ENCODE peak calls at places on chromosomes 12 and 14, in nine cellular contexts. O is fibroblast of lung, D is cardiac fibroblast, C is WERI-Rb-1, S is IMR-90, H is tibial nerve, K is BJ, A is coronary artery, G is A549. Q is an unnamed sample.

GRCh38 chr12:93794738-93795137 is 117.6 kb downstream of the CRADD start:
- DNase-seq in G (no peak), O (no peak), A (no peak), K (no peak), H (no peak), S (no peak), D (no peak), C (no peak), Q (no peak)

GRCh38 chr14:98886982-98887381 is 385.0 kb downstream of the BCL11B start:
- DNase-seq in S (no peak), K (no peak), D (no peak), G (no peak), O (no peak), H (no peak), C (no peak), A (no peak), Q (no peak)

GRCh38 chr12:39618701-39619100 is 902 bp downstream of the ABCD2 start:
- DNase-seq in D (no peak), C (no peak), K (no peak), O (no peak), S (no peak), G (no peak), A (no peak), H (no peak), Q (no peak)

GRCh38 chr12:132209654-132210222 is 65.5 kb downstream of the NOC4L start:
- DNase-seq in C (no peak), A (no peak), K (no peak), S (no peak), O (no peak), D (no peak), H (no peak), G (no peak), Q (no peak)

GRCh38 chr14:72480465-72481243 is 413.2 kb downstream of the DPF3 start:
- DNase-seq in H (no peak), O (no peak), A (no peak), G (no peak), K (no peak), S (peak), C (no peak), D (peak), Q (no peak)

GRCh38 chr14:35878272-35879140 is 52.4 kb downstream of the BRMS1L start:
- DNase-seq in O (peak), A (no peak), K (peak), C (no peak), G (peak), D (peak), H (no peak), S (peak), Q (no peak)

GRCh38 chr12:43760396-43760795 is 1.6 kb downstream of the IRAK4 start:
- DNase-seq in D (no peak), C (no peak), G (no peak), H (no peak), S (no peak), K (no peak), O (no peak), A (no peak), Q (no peak)

GRCh38 chr14:67447033-67447381 is 35.0 kb upstream of the PLEK2 start:
- DNase-seq in A (no peak), K (no peak), C (no peak), S (no peak), D (no peak), O (no peak), G (no peak), H (no peak), Q (no peak)

GRCh38 chr12:95736631-95737030 is 53.9 kb downstream of the NTN4 start:
- DNase-seq in C (no peak), S (peak), H (no peak), G (no peak), O (peak), D (no peak), K (no peak), A (no peak), Q (no peak)

GRCh38 chr12:126869644-126870043 is 1397.3 kb upstream of the TMEM132C start:
- DNase-seq in H (no peak), K (no peak), O (no peak), C (no peak), S (no peak), G (no peak), D (no peak), A (no peak), Q (no peak)

GRCh38 chr12:112705037-112705632 is 86.4 kb upstream of the RPH3A start:
- DNase-seq in O (no peak), D (no peak), K (no peak), A (no peak), C (no peak), H (no peak), G (no peak), S (no peak), Q (no peak)

GRCh38 chr12:120659151-120659525 is 18.7 kb downstream of the CABP1 start:
- DNase-seq in S (no peak), A (no peak), O (no peak), G (no peak), K (no peak), D (no peak), C (no peak), H (no peak), Q (no peak)

GRCh38 chr12:56602239-56602638 is 27.9 kb downstream of the BAZ2A start:
- DNase-seq in D (peak), S (no peak), O (no peak), G (no peak), K (no peak), A (no peak), H (no peak), C (no peak), Q (no peak)

GRCh38 chr12:51828951-51829581 is 19.5 kb downstream of the FIGNL2 start:
- DNase-seq in O (no peak), C (no peak), D (no peak), A (no peak), S (no peak), G (no peak), H (no peak), K (no peak), Q (no peak)

GRCh38 chr12:10213168-10214130 is 772 bp downstream of the GABARAPL1 start:
- DNase-seq in K (no peak), O (peak), A (peak), D (peak), C (peak), G (peak), S (peak), H (peak), Q (peak)

GRCh38 chr14:102326583-102326982 is 7.0 kb downstream of the ZNF839 start:
- DNase-seq in G (no peak), C (no peak), S (no peak), O (no peak), H (no peak), D (no peak), K (no peak), A (no peak), Q (no peak)

GRCh38 chr12:130873825-130874224 is 2.0 kb downstream of the RAN start:
- DNase-seq in G (no peak), C (no peak), S (no peak), H (no peak), K (no peak), O (no peak), D (no peak), A (no peak), Q (no peak)

GRCh38 chr12:9943244-9943643 is 11.1 kb upstream of the CLEC2A start:
- DNase-seq in O (no peak), C (no peak), A (no peak), H (no peak), D (no peak), S (no peak), G (no peak), K (no peak), Q (no peak)

GRCh38 chr14:63952053-63952932 is 99.5 kb downstream of the SYNE2 start:
- DNase-seq in D (no peak), K (no peak), H (no peak), A (no peak), O (peak), G (no peak), C (no peak), S (no peak), Q (no peak)

GRCh38 chr14:91614187-91614586 is 104.1 kb upstream of the PPP4R3A start:
- DNase-seq in K (no peak), H (no peak), D (peak), O (peak), S (peak), A (no peak), C (no peak), G (no peak), Q (no peak)

GRCh38 chr12:26435005-26435404 is 239.6 kb downstream of the SSPN start:
- DNase-seq in H (no peak), O (no peak), C (no peak), S (no peak), G (no peak), A (no peak), D (no peak), K (no peak), Q (no peak)

GRCh38 chr12:119036878-119037493 is 55.6 kb downstream of the SRRM4 start:
- DNase-seq in O (no peak), C (peak), A (no peak), K (no peak), D (peak), G (peak), S (no peak), H (no peak), Q (no peak)

GRCh38 chr12:108850854-108851573 is 6.4 kb downstream of the SSH1 start:
- DNase-seq in O (peak), S (peak), H (no peak), G (peak), K (no peak), D (peak), C (peak), A (no peak), Q (no peak)

GRCh38 chr14:85535916-85536834 is 6.2 kb downstream of the FLRT2 start:
- DNase-seq in D (peak), S (peak), H (no peak), A (no peak), K (no peak), G (peak), O (peak), C (no peak), Q (no peak)

GRCh38 chr14:93825235-93825553 is 36.9 kb upstream of the PRIMA1 start:
- DNase-seq in K (no peak), O (no peak), A (no peak), D (no peak), G (no peak), S (no peak), H (no peak), C (no peak), Q (no peak)

GRCh38 chr12:64566882-64567517 is 43.3 kb upstream of the RASSF3 start:
- DNase-seq in K (no peak), O (no peak), A (no peak), H (no peak), G (no peak), S (no peak), D (no peak), C (peak), Q (no peak)

GRCh38 chr12:16583991-16584745 is 21.8 kb downstream of the LMO3 start:
- DNase-seq in K (no peak), H (no peak), C (no peak), D (peak), S (peak), O (peak), G (no peak), A (no peak), Q (no peak)

GRCh38 chr14:33414041-33414440 is 475.4 kb downstream of the NPAS3 start:
- DNase-seq in O (peak), D (no peak), A (no peak), G (no peak), S (no peak), C (no peak), H (no peak), K (no peak), Q (no peak)

GRCh38 chr14:106564058-106564643 is 1037.8 kb downstream of the TMEM121 start:
- DNase-seq in A (no peak), C (peak), D (no peak), H (no peak), K (no peak), S (no peak), O (no peak), G (peak), Q (no peak)

GRCh38 chr12:10364839-10365681 is 24.8 kb downstream of the KLRK1 start:
- DNase-seq in S (peak), C (no peak), O (peak), D (peak), K (no peak), H (no peak), A (no peak), G (peak), Q (no peak)

GRCh38 chr14:32078030-32078793 is 1.1 kb downstream of the ARHGAP5 start:
- DNase-seq in S (peak), A (peak), O (peak), H (no peak), G (peak), C (peak), D (peak), K (no peak), Q (peak)

GRCh38 chr14:76267322-76268012 is 108.5 kb upstream of the ESRRB start:
- DNase-seq in S (peak), C (no peak), D (peak), G (no peak), K (no peak), H (peak), A (no peak), O (peak), Q (peak)

GRCh38 chr12:98354520-98354919 is 160.9 kb upstream of the TMPO start:
- DNase-seq in K (no peak), A (no peak), G (no peak), C (no peak), O (peak), D (no peak), H (no peak), S (no peak), Q (no peak)

GRCh38 chr12:104656383-104656782 is 199.6 kb downstream of the CHST11 start:
- DNase-seq in H (no peak), K (no peak), D (no peak), G (no peak), O (no peak), C (no peak), A (no peak), S (no peak), Q (no peak)

GRCh38 chr12:120376416-120376815 is 7.5 kb upstream of the MSI1 start:
- DNase-seq in A (no peak), K (no peak), C (no peak), O (no peak), H (no peak), D (no peak), S (no peak), G (no peak), Q (no peak)

GRCh38 chr14:70642313-70643235 is 858 bp downstream of the TTC9 start:
- DNase-seq in K (no peak), H (no peak), S (no peak), A (no peak), O (no peak), D (no peak), G (no peak), C (peak), Q (no peak)

GRCh38 chr12:64900540-64900939 is 76.1 kb downstream of the TBC1D30 start:
- DNase-seq in K (no peak), S (peak), C (no peak), H (no peak), A (no peak), D (peak), O (peak), G (no peak), Q (no peak)

GRCh38 chr12:51322452-51322851 is 1.5 kb downstream of the BIN2 start:
- DNase-seq in H (no peak), S (no peak), D (no peak), O (no peak), C (no peak), G (no peak), K (no peak), A (no peak), Q (no peak)

DNA sequence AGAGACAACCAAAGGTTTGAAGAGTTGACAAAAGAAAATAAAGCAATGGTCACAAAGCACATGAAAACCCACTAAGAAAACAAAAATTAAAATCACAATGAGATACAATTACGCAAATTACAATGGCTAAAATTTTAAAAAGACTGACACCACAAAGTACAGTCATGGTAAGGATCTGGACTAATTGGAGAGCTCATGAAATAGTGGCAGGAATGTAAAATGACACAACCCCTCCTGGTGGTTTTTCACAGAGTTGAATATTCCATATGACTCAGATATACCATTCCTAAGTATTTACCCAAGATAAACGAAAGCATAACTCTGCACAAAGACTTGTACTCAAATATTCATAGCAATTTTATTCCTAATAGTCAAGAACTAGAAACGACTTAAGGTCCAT is 65.9 kb downstream of the NOVA1 start:
- DNase-seq in H (no peak), O (peak), A (no peak), C (no peak), D (peak), G (peak), S (peak), K (no peak), Q (no peak)
- TF ChIP-seq CTCF in H (no peak), O (peak), A (no peak), C (no peak), D (peak), G (no peak), S (peak), K (no peak), Q (no peak)

GRCh38 chr14:99891900-99892299 is 98.7 kb downstream of the EML1 start:
- DNase-seq in S (peak), H (no peak), D (no peak), G (no peak), A (no peak), K (no peak), C (no peak), O (peak), Q (no peak)
- H3K4me3 ChIP-seq in S (no peak), H (no peak), D (no peak), G (no peak), A (no peak), K (no peak), C (no peak), O (no peak), Q (no peak)

DNA sequence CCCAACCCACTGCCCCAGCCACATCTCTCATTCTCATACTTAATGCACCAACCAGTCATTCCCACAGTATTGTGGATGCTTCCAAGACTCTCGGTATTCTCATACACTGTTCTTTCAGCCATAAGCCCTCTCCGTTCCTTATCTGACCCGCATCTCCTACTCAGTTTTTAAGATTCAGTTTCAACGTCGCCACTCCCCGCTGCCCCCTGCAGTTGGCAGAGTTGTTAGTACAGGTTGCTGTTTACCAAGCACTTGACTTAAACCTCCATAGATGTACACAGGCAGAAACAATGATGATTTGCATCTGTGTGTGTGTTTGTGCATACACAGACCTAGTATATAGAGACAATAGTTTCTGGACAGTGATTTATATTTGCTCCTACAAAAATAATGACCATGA is 40.2 kb downstream of the PAH start:
- DNase-seq in S (no peak), D (no peak), K (no peak), C (peak), O (no peak), H (no peak), A (no peak), G (no peak), Q (no peak)
- TF ChIP-seq CTCF in S (no peak), D (no peak), K (peak), C (no peak), O (no peak), H (no peak), A (no peak), G (no peak), Q (no peak)

GRCh38 chr12:6925543-6926279 is 2.0 kb upstream of the ATN1 start:
- DNase-seq in D (peak), S (peak), G (peak), C (no peak), O (peak), K (peak), A (peak), H (peak), Q (peak)

GRCh38 chr12:6923003-6923732 is 4.6 kb upstream of the ATN1 start:
- DNase-seq in G (no peak), H (no peak), K (no peak), A (no peak), O (no peak), D (no peak), S (no peak), C (no peak), Q (no peak)

GRCh38 chr12:6927379-6927991 is at the start of gene ATN1:
- DNase-seq in A (peak), D (peak), G (peak), C (peak), O (peak), K (no peak), S (peak), H (peak), Q (no peak)

GRCh38 chr12:6923851-6924250 is 3.9 kb upstream of the ATN1 start:
- DNase-seq in A (no peak), K (no peak), S (no peak), G (no peak), D (no peak), O (no peak), H (no peak), C (no peak), Q (no peak)

DNA sequence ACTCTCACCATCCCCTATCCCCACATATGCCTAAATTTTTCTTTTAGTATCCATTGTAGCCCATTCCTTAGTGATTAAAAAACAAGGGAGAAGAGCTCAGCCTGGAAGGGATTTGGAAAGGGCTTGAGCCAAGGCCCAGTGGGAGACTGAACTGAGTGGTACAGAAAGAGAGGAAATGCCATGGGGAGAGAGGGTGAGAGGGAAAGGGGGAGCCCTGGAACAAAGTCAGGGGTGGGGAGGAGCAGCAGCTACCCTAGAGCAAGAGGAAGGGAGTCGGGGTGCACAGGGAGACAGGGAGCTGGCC is 2.6 kb upstream of the ATN1 start:
- DNase-seq in S (no peak), K (no peak), H (no peak), C (no peak), A (no peak), D (no peak), O (no peak), G (no peak), Q (no peak)
- H3K4me3 ChIP-seq in S (no peak), K (no peak), H (no peak), C (no peak), A (peak), D (no peak), O (no peak), G (no peak), Q (no peak)

GRCh38 chr12:1279050-1279449 is 288.0 kb downstream of the ERC1 start:
- DNase-seq in D (no peak), C (no peak), G (no peak), K (no peak), S (no peak), H (no peak), O (no peak), A (no peak), Q (no peak)
- TF ChIP-seq CTCF in D (no peak), C (no peak), G (peak), K (no peak), S (peak), H (no peak), O (peak), A (no peak), Q (no peak)

GRCh38 chr12:61956545-61956944 is 303.7 kb upstream of the USP15 start:
- DNase-seq in K (no peak), H (no peak), D (no peak), C (no peak), A (no peak), S (no peak), O (no peak), G (no peak), Q (no peak)
- H3K4me3 ChIP-seq in K (no peak), H (no peak), D (no peak), C (no peak), A (no peak), S (no peak), O (no peak), G (no peak), Q (no peak)

GRCh38 chr12:21607701-21608100 is 3.1 kb upstream of the GYS2 start:
- DNase-seq in A (no peak), K (peak), S (peak), H (no peak), O (peak), G (no peak), D (peak), C (no peak), Q (no peak)
- TF ChIP-seq CTCF in A (no peak), K (peak), S (peak), H (no peak), O (peak), G (peak), D (peak), C (peak), Q (no peak)